ENCODE peak calls at places on chromosomes 6 and 20, in seven cellular contexts. B is effector CD4-positive, alpha-beta T cell; P is posterior cingulate gyrus; I is stomach; K is T-helper 1 cell; V is activated CD4-positive, alpha-beta T cell treated with anti-CD3 and anti-CD28 coated beads, Interleukin-2, amount 10 ng/mL, durations not matched to agents 7 days and 5 days; N is tibial artery. Z is an unnamed sample.

GRCh38 chr6:110097443-110097842 is 82.0 kb downstream of the WASF1 start:
- DNase-seq in N (no peak), V (no peak), P (no peak), B (no peak), K (no peak), I (no peak), Z (no peak)

GRCh38 chr20:38094968-38095689 is 61.6 kb downstream of the RPRD1B start:
- DNase-seq in B (no peak), V (no peak), P (no peak), K (no peak), N (no peak), I (no peak), Z (no peak)

GRCh38 chr6:25991785-25992412 is 29.3 kb downstream of the TRIM38 start:
- DNase-seq in N (peak), B (peak), P (peak), V (peak), I (peak), K (peak), Z (peak)

GRCh38 chr20:33305591-33306057 is 22.6 kb downstream of the BPIFB1 start:
- DNase-seq in N (no peak), P (no peak), V (no peak), B (no peak), I (no peak), K (no peak), Z (no peak)

GRCh38 chr6:44593539-44593944 is 206.0 kb downstream of the CDC5L start:
- DNase-seq in P (peak), K (peak), V (peak), N (no peak), I (peak), B (peak), Z (no peak)

GRCh38 chr6:30145818-30146217 is 9.9 kb downstream of the TRIM40 start:
- DNase-seq in P (no peak), K (no peak), V (no peak), N (no peak), B (no peak), I (no peak), Z (no peak)

GRCh38 chr6:122947355-122947754 is 48.7 kb upstream of the CLVS2 start:
- DNase-seq in K (no peak), P (no peak), B (no peak), N (no peak), V (no peak), I (peak), Z (no peak)

GRCh38 chr20:5668529-5668868 is 81.7 kb upstream of the SHLD1 start:
- DNase-seq in N (no peak), B (no peak), K (no peak), V (no peak), I (no peak), P (no peak), Z (no peak)

GRCh38 chr6:149473080-149474052 is 11.4 kb downstream of the ZC3H12D start:
- DNase-seq in V (no peak), I (peak), K (no peak), N (no peak), B (no peak), P (no peak), Z (no peak)

GRCh38 chr20:2698186-2698817 is 5.7 kb downstream of the EBF4 start:
- DNase-seq in V (no peak), B (no peak), I (peak), K (no peak), N (peak), P (no peak), Z (no peak)

GRCh38 chr6:327538-328183 is 35.4 kb downstream of the DUSP22 start:
- DNase-seq in I (no peak), N (no peak), V (no peak), P (no peak), B (no peak), K (no peak), Z (peak)

GRCh38 chr6:11413728-11414127 is 123.8 kb upstream of the TMEM170B start:
- DNase-seq in B (no peak), P (no peak), K (peak), I (no peak), N (no peak), V (no peak), Z (no peak)

GRCh38 chr20:57280221-57280620 is 13.8 kb upstream of the BMP7 start:
- DNase-seq in V (no peak), B (no peak), I (no peak), P (no peak), K (no peak), N (no peak), Z (no peak)

GRCh38 chr20:47220161-47220582 is 136.3 kb downstream of the ZMYND8 start:
- DNase-seq in N (no peak), K (peak), P (no peak), V (peak), I (no peak), B (peak), Z (no peak)

GRCh38 chr20:2137552-2138201 is 36.0 kb downstream of the STK35 start:
- DNase-seq in V (no peak), P (no peak), N (no peak), B (no peak), I (no peak), K (no peak), Z (no peak)

GRCh38 chr20:17029698-17030097 is 197.1 kb upstream of the PCSK2 start:
- DNase-seq in P (no peak), N (no peak), V (no peak), I (no peak), K (no peak), B (no peak), Z (no peak)

GRCh38 chr6:40537446-40537845 is 49.7 kb downstream of the LRFN2 start:
- DNase-seq in I (no peak), V (no peak), N (no peak), B (no peak), K (no peak), P (no peak), Z (no peak)

GRCh38 chr6:38495511-38495910 is 144.2 kb downstream of the BTBD9 start:
- DNase-seq in B (no peak), N (no peak), I (no peak), P (no peak), V (no peak), K (peak), Z (no peak)

GRCh38 chr20:14449323-14449722 is 111.9 kb upstream of the FLRT3 start:
- DNase-seq in B (no peak), N (no peak), I (no peak), V (no peak), P (no peak), K (no peak), Z (no peak)

GRCh38 chr6:72413884-72414283 is 208.0 kb upstream of the KCNQ5 start:
- DNase-seq in I (peak), N (no peak), K (no peak), P (no peak), B (no peak), V (no peak), Z (peak)

GRCh38 chr6:116611020-116611419 is 5.3 kb upstream of the RSPH4A start:
- DNase-seq in P (no peak), N (no peak), V (no peak), I (no peak), B (no peak), K (no peak), Z (no peak)

GRCh38 chr6:119158057-119158848 is 79.8 kb upstream of the FAM184A start:
- DNase-seq in V (no peak), N (no peak), B (no peak), P (no peak), I (no peak), K (no peak), Z (no peak)

GRCh38 chr6:45927421-45928234 is 88.0 kb downstream of the CLIC5 start:
- DNase-seq in B (no peak), K (no peak), I (no peak), P (no peak), V (no peak), N (no peak), Z (no peak)

GRCh38 chr6:164085552-164086325 is 671.2 kb downstream of the QKI start:
- DNase-seq in K (no peak), N (peak), I (no peak), V (no peak), B (no peak), P (peak), Z (peak)

GRCh38 chr6:110493253-110493800 is 16.9 kb upstream of the SLC22A16 start:
- DNase-seq in B (no peak), N (no peak), V (no peak), I (no peak), P (no peak), K (no peak), Z (no peak)

GRCh38 chr6:65199121-65199520 is 507.9 kb downstream of the EYS start:
- DNase-seq in I (no peak), B (no peak), P (no peak), K (no peak), V (no peak), N (no peak), Z (no peak)

GRCh38 chr6:116070990-116071389 is 10.3 kb upstream of the FRK start:
- DNase-seq in N (no peak), B (no peak), K (no peak), I (no peak), V (no peak), P (no peak), Z (no peak)

GRCh38 chr6:21595951-21596378 is 2.4 kb downstream of the SOX4 start:
- DNase-seq in B (no peak), P (no peak), N (no peak), I (no peak), V (peak), K (peak), Z (peak)

GRCh38 chr20:57213924-57214323 is 52.5 kb downstream of the BMP7 start:
- DNase-seq in V (no peak), N (no peak), B (no peak), K (no peak), I (no peak), P (no peak), Z (no peak)

GRCh38 chr6:136333824-136334464 is 44.3 kb upstream of the BCLAF1 start:
- DNase-seq in N (no peak), K (no peak), B (no peak), I (no peak), P (no peak), V (no peak), Z (no peak)

GRCh38 chr6:98946877-98947410 is 802 bp downstream of the FBXL4 start:
- DNase-seq in N (no peak), B (peak), P (peak), I (peak), K (peak), V (peak), Z (peak)